ENCODE peak calls at places on chromosomes 3 and 15, in four cellular contexts. B, F, R and A are unnamed samples.

GRCh38 chr3:100106094-100106493 is 8.2 kb downstream of the FILIP1L start:
- DNase-seq in B (no peak), F (no peak), R (no peak), A (no peak)

GRCh38 chr3:145182196-145182911 is 978.6 kb downstream of the PLOD2 start:
- DNase-seq in B (no peak), F (no peak), R (no peak), A (no peak)

GRCh38 chr15:88630141-88630721 is 8.6 kb upstream of the ISG20 start:
- DNase-seq in B (no peak), F (no peak), R (no peak), A (no peak)

GRCh38 chr3:98360681-98361080 is 7.0 kb downstream of the OR5K4 start:
- DNase-seq in B (no peak), F (no peak), R (no peak), A (no peak)

GRCh38 chr3:138082085-138082991 is 33.1 kb downstream of the DZIP1L start:
- DNase-seq in B (peak), F (no peak), R (no peak), A (no peak)

GRCh38 chr15:67521770-67522568 is 1.0 kb downstream of the C15orf61 start:
- DNase-seq in B (no peak), F (peak), R (no peak), A (no peak)

GRCh38 chr15:72146934-72147333 is 28.7 kb downstream of the SENP8 start:
- DNase-seq in B (no peak), F (no peak), R (no peak), A (no peak)

GRCh38 chr3:159807137-159808028 is 181.3 kb upstream of the IL12A start:
- DNase-seq in B (no peak), F (no peak), R (no peak), A (no peak)

GRCh38 chr3:192372001-192372400 is 355.3 kb downstream of the FGF12 start:
- DNase-seq in B (no peak), F (no peak), R (no peak), A (no peak)

GRCh38 chr15:77546050-77546501 is 86.6 kb downstream of the LINGO1 start:
- DNase-seq in B (no peak), F (peak), R (peak), A (no peak)

GRCh38 chr3:46544771-46545503 is 21.2 kb downstream of the LRRC2 start:
- DNase-seq in B (no peak), F (no peak), R (no peak), A (no peak)

GRCh38 chr3:123347691-123348264 is 101.1 kb downstream of the ADCY5 start:
- DNase-seq in B (no peak), F (no peak), R (no peak), A (no peak)

GRCh38 chr3:47010050-47010712 is 30.7 kb downstream of the NBEAL2 start:
- DNase-seq in B (no peak), F (no peak), R (no peak), A (no peak)

GRCh38 chr15:81015595-81016252 is 15.0 kb downstream of the TLNRD1 start:
- DNase-seq in B (no peak), F (no peak), R (no peak), A (no peak)

GRCh38 chr3:103195201-103195600 is 760.4 kb downstream of the ZPLD1 start:
- DNase-seq in B (no peak), F (no peak), R (no peak), A (no peak)

GRCh38 chr3:30607032-30607833 is 832 bp downstream of the TGFBR2 start:
- DNase-seq in B (no peak), F (peak), R (no peak), A (peak)

GRCh38 chr3:33482126-33482525 is 41.9 kb upstream of the UBP1 start:
- DNase-seq in B (no peak), F (no peak), R (no peak), A (no peak)

GRCh38 chr3:32384938-32385337 is 6.7 kb upstream of the CMTM7 start:
- DNase-seq in B (no peak), F (peak), R (no peak), A (no peak)

GRCh38 chr3:34382859-34383258 is 584.4 kb downstream of the PDCD6IP start:
- DNase-seq in B (no peak), F (no peak), R (no peak), A (no peak)

GRCh38 chr15:40093224-40093842 is 15.3 kb downstream of the BMF start:
- DNase-seq in B (no peak), F (no peak), R (no peak), A (no peak)

GRCh38 chr3:2391876-2392275 is 293.2 kb downstream of the CNTN4 start:
- DNase-seq in B (no peak), F (no peak), R (no peak), A (no peak)

GRCh38 chr15:66388576-66388975 is 1.9 kb downstream of the MAP2K1 start:
- DNase-seq in B (no peak), F (no peak), R (no peak), A (no peak)

GRCh38 chr15:77493324-77493907 is 72.7 kb downstream of the HMG20A start:
- DNase-seq in B (no peak), F (peak), R (no peak), A (no peak)

GRCh38 chr3:155070932-155071387 is 9.2 kb upstream of the MME start:
- DNase-seq in B (no peak), F (no peak), R (no peak), A (no peak)

GRCh38 chr3:94184781-94185180 is 121.9 kb downstream of the NSUN3 start:
- DNase-seq in B (no peak), F (no peak), R (no peak), A (no peak)

GRCh38 chr15:74444106-74445062 is 10.6 kb upstream of the SEMA7A start:
- DNase-seq in B (no peak), F (no peak), R (no peak), A (no peak)

GRCh38 chr3:54580453-54580852 is 347.4 kb downstream of the LRTM1 start:
- DNase-seq in B (no peak), F (no peak), R (no peak), A (no peak)

GRCh38 chr3:120561251-120562045 is 34.7 kb upstream of the NDUFB4 start:
- DNase-seq in B (no peak), F (peak), R (peak), A (no peak)

GRCh38 chr15:68512052-68512451 is 66.7 kb upstream of the CORO2B start:
- DNase-seq in B (no peak), F (no peak), R (no peak), A (no peak)

DNA sequence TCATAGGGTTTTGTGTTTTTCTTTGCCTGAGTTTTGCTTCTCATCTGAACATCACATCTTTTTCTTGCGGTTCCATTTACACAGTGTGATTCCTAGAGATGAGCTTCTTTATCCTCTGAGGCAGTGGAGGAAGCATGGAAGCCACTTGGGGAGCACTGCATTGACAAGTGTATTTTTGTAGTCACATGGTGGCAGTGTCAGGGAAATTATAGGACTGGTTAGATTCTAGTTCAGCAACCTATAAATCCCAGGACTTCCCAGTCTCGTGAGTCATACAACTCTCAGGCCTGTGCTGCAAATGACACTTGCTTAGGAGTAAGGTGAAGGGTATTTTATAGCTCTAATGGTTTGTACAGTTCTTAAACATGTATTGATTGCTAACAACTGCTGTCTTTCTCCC is 58.4 kb downstream of the RBM6 start:
- DNase-seq in B (no peak), F (no peak), R (no peak), A (no peak)
- TF ChIP-seq SPI1 in B (no peak), F (no peak), R (no peak), A (no peak)

DNA sequence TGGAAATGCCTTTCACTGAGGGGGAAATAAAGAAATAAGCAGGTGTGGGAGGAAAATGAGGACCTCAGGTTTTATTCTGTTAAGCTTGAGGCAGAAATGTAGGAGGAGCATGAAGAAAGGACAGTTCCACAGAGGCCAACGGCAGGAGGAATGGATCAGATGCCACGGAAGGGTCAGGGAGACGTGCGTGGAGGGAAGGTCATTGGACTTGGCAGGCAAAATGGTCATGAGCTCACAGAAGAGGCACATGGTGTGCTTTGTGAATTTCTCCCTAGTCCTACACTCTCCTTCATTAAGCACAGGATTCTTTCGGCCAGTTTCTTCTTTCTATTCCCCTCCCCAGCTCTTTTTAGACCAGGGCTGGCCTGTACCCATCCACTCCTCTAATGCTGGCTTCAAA is 32.5 kb upstream of the THSD4 start:
- DNase-seq in B (no peak), F (no peak), R (no peak), A (no peak)
- TF ChIP-seq SPI1 in B (no peak), F (no peak), R (no peak), A (no peak)

GRCh38 chr3:157594413-157594812 is 91.2 kb upstream of the VEPH1 start:
- DNase-seq in B (no peak), F (no peak), R (no peak), A (no peak)
- TF ChIP-seq SPI1 in B (no peak), F (no peak), R (no peak), A (no peak)

GRCh38 chr15:60091150-60091549 is 87.0 kb downstream of the FOXB1 start:
- DNase-seq in B (no peak), F (no peak), R (no peak), A (no peak)
- TF ChIP-seq SPI1 in B (no peak), F (no peak), R (no peak), A (no peak)